ENCODE peak calls at places on chromosomes 6 and 20, in five cellular contexts. C, Z, Y, B and X are unnamed samples.

GRCh38 chr6:71523548-71523947 is 234.9 kb downstream of the OGFRL1 start:
- DNase-seq in C (no peak), Z (no peak), Y (no peak), B (no peak), X (no peak)

GRCh38 chr20:47489448-47489872 is 12.2 kb upstream of the NCOA3 start:
- DNase-seq in C (peak; percentile 35), Z (peak; percentile 36), Y (no peak), B (no peak), X (peak; percentile 79)

GRCh38 chr6:146915671-146916127 is 288.5 kb upstream of the STXBP5 start:
- DNase-seq in C (no peak), Z (no peak), Y (no peak), B (no peak), X (no peak)

GRCh38 chr6:36897629-36898028 is 11.9 kb downstream of the C6orf89 start:
- DNase-seq in C (no peak), Z (no peak), Y (no peak), B (no peak), X (no peak)

GRCh38 chr6:13286185-13286584 is 42.2 kb downstream of the TBC1D7 start:
- DNase-seq in C (no peak), Z (no peak), Y (no peak), B (no peak), X (no peak)

GRCh38 chr6:129599467-129599866 is 110.5 kb downstream of the ARHGAP18 start:
- DNase-seq in C (no peak), Z (no peak), Y (no peak), B (no peak), X (no peak)

GRCh38 chr6:46954819-46955520 is 33.2 kb upstream of the ADGRF5 start:
- DNase-seq in C (peak; percentile 10), Z (no peak), Y (no peak), B (no peak), X (no peak)

GRCh38 chr6:160163912-160164311 is 42.3 kb downstream of the SLC22A1 start:
- DNase-seq in C (no peak), Z (no peak), Y (no peak), B (no peak), X (no peak)

GRCh38 chr6:130159876-130160415 is 62.8 kb downstream of the SAMD3 start:
- DNase-seq in C (no peak), Z (no peak), Y (no peak), B (no peak), X (no peak)

GRCh38 chr20:4083103-4083864 is 67.9 kb upstream of the RNF24 start:
- DNase-seq in C (no peak), Z (no peak), Y (no peak), B (no peak), X (no peak)

DNA sequence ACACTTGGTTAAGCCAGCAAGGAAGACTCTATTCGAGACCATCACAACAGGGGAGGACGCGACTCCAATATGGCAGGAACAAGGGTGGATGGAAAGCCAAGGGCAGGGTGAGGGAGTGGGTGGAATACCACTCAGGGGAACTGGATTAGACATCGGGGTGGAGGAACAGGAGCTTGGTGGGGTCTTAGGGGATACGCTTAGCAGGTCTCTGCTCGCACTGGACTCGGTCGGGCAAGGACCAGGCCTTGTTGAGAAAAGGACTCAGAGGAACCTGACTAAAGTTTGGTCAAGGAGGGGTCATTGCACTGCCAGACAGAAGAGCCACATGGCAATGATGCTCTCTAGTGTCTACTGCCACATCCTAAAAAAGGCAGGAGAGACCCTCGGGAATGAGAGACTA is 10.5 kb downstream of the DUSP22 start:
- DNase-seq in C (no peak), Z (no peak), Y (no peak), B (no peak), X (peak; percentile 69)
- H3K9me3 ChIP-seq in C (no peaks in the 10 kb centered on the region), Z (no peaks in the 10 kb centered on the region), Y (no peaks in the 10 kb centered on the region), B (no peaks in the 10 kb centered on the region), X (no peaks in the 10 kb centered on the region)

DNA sequence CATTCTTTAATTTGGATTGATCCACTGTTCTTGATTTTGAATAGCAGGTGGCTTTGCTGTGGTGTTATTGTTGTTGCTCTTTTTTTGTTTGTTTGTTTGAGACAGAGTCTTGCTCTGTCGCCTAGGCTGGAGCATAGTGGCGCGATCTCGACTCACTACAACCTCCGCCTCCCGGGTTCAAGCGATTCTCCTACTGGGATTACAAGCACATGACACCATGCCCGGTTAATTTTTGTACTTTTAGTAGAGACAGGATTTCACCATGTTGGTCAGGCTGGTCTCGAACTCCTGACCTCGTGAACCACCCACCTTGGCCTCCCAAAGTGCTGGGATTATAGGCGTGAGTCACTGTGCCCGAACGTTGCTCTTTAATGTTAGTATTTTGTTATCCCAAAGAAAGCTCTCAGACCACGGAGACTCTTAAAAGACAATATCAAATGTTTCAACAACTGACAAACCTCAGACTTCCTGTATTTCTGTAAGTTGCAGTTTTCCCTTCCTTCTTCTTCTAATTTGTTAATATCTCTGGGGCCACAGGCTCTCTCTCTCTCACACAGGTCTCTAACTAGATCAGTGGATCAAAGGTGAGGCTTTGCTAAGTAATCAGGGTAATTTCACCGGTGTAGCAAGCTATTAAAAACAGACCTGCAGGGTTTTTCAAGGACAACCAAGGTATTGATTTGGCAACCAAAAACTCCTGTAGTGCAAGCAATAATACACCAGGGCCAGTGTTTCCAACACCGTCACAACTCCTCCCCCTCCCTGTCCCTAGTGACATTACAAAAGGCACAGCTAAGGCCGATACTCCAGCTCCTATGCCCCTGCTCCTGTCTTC is 48.8 kb upstream of the ZNF217 start:
- DNase-seq in C (peak; percentile 38), Z (no peak), Y (no peak), B (no peak), X (no peak)
- H3K4me3 ChIP-seq in C (peak overlapping the region; percentile 11), Z (no peak overlapping the region), Y (peak overlapping the region; percentile 47), B (no peak overlapping the region), X (peak overlapping the region; percentile 22)

GRCh38 chr20:41601742-41602141 is 16.4 kb downstream of the CHD6 start:
- DNase-seq in C (no peak), Z (no peak), Y (no peak), B (no peak), X (no peak)
- H3K9me3 ChIP-seq in C (peaks cover 12% of the 10 kb centered on the region), Z (no peaks in the 10 kb centered on the region), Y (peaks cover 5% of the 10 kb centered on the region), B (peaks cover 40% of the 10 kb centered on the region), X (peaks cover 41% of the 10 kb centered on the region)

DNA sequence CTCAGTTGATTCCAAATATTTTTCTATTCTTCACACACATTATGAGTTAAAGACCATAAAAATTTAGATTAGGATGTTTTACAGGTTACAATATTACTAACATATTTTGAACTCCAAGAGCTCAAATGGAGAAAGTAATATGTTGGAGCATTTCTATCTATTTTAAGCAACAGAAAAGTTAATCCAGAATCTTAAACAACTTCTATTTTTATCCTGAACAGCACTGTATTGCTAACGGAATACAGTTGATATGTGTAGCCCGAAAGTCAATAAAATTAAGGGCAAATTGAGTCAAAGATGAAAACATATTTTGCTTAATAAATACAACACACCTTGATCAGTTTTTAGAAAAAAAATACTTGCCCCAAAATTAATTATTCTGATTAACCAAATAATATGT is 97.4 kb downstream of the ME1 start:
- DNase-seq in C (no peak), Z (no peak), Y (no peak), B (no peak), X (no peak)
- H3K4me3 ChIP-seq in C (no peak overlapping the region), Z (no peak overlapping the region), Y (no peak overlapping the region), B (no peak overlapping the region), X (no peak overlapping the region)

GRCh38 chr6:168721571-168721970 is 280.6 kb downstream of the SMOC2 start:
- DNase-seq in C (no peak), Z (no peak), Y (no peak), B (no peak), X (no peak)
- H3K9me3 ChIP-seq in C (no peaks in the 10 kb centered on the region), Z (no peaks in the 10 kb centered on the region), Y (no peaks in the 10 kb centered on the region), B (no peaks in the 10 kb centered on the region), X (peaks cover 6% of the 10 kb centered on the region)

DNA sequence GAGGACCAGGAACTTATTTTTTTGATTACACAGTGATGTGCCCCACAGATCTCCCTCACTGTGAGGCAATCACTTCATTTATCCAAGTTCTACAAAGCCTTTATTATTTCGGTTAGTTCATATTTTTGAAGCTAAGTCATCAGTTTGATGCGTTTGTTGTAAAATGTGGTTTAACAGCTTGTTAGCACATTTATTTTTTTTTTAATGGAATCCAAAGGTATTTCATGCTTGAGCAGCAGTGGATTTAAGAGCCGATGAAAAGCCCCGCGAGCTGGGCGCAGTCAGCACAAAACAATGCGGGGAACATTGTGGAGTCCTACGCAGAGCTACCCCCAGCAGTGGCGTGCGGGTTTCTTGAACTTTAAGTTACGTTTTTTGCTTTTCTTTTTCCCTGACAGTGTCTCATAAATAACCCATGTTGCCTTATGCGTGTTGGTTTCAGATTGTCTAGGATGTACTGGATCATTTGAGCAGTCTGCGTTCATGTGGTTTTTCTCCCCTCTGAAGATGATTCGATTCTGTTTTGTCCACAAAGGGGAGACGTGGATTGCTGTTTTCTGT is 233.6 kb upstream of the BMP2 start:
- DNase-seq in C (no peak), Z (no peak), Y (peak; percentile 52), B (no peak), X (no peak)
- H3K4me3 ChIP-seq in C (peak overlapping the region; percentile 33), Z (no peak overlapping the region), Y (peak overlapping the region; percentile 31), B (peak overlapping the region; percentile 13), X (no peak overlapping the region)

GRCh38 chr20:55616367-55616766 is 389.0 kb downstream of the CBLN4 start:
- DNase-seq in C (no peak), Z (no peak), Y (no peak), B (no peak), X (no peak)
- H3K9me3 ChIP-seq in C (no peaks in the 10 kb centered on the region), Z (no peaks in the 10 kb centered on the region), Y (no peaks in the 10 kb centered on the region), B (peaks cover 10% of the 10 kb centered on the region), X (peaks cover 8% of the 10 kb centered on the region)

GRCh38 chr6:39527792-39528564 is 197.2 kb downstream of the KIF6 start:
- DNase-seq in C (no peak), Z (no peak), Y (no peak), B (no peak), X (no peak)

GRCh38 chr6:39530201-39530759 is 194.9 kb downstream of the KIF6 start:
- DNase-seq in C (no peak), Z (no peak), Y (no peak), B (no peak), X (no peak)
- H3K4me3 ChIP-seq in C (peak overlapping the region; percentile 20), Z (no peak overlapping the region), Y (no peak overlapping the region), B (no peak overlapping the region), X (no peak overlapping the region)

DNA sequence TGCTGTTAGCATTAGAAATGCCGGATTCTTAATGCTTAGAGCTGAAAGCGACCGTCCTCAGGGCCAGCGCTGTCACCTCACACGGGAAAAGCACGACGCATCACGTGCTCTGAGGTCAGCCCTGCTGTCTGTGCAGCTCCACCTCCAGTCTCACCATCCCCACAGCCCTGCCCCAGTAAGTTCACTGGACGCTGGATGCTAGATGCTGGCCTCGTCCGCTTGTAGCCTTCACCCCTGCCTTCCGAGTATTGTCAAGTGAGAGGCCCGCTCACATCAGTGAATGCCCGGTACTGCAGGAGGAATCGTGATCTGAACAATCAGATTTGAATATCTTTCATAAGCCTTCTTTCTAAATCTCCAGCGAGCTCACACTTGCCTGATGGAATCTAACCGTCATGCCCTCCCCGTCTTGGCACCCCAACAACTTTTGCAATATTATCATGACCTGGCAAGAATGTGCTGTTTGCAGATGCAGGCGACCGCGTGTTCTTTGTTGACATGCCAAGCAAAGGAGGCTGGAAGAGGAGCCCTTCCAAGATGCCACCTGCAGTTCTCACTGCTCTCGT is 64.9 kb downstream of the DLL1 start:
- DNase-seq in C (no peak), Z (no peak), Y (peak; percentile 45), B (no peak), X (peak; percentile 80)
- H3K9me3 ChIP-seq in C (no peaks in the 10 kb centered on the region), Z (no peaks in the 10 kb centered on the region), Y (no peaks in the 10 kb centered on the region), B (no peaks in the 10 kb centered on the region), X (no peaks in the 10 kb centered on the region)